ENCODE peak calls at places on chromosomes 12 and 14, in four cellular contexts. J is H9, Y is mesendoderm, A is IMR-90. K is an unnamed sample.

GRCh38 chr14:99552572-99553216 is 51.3 kb downstream of the CCDC85C start:
- DNase-seq in J (no peak), Y (no peak), A (no peak), K (no peak)

GRCh38 chr14:64682173-64682710 is 22.0 kb upstream of the PLEKHG3 start:
- DNase-seq in J (peak; percentile 86), Y (peak; percentile 74), A (peak; percentile 38), K (no peak)

GRCh38 chr12:112855375-112855774 is 51.4 kb upstream of the OAS1 start:
- DNase-seq in J (peak; percentile 76), Y (peak; percentile 85), A (no peak), K (no peak)

GRCh38 chr12:9381619-9382018 is 173.4 kb upstream of the PZP start:
- DNase-seq in J (no peak), Y (no peak), A (no peak), K (no peak)

GRCh38 chr12:96431067-96431466 is 30.8 kb upstream of the CDK17 start:
- DNase-seq in J (no peak), Y (peak; percentile 76), A (no peak), K (no peak)

GRCh38 chr14:99245541-99246511 is 26.2 kb downstream of the BCL11B start:
- DNase-seq in J (peak; percentile 89), Y (peak; percentile 95), A (no peak), K (no peak)

GRCh38 chr14:89303452-89304435 is 113.3 kb downstream of the FOXN3 start:
- DNase-seq in J (no peak), Y (peak; percentile 80), A (peak; percentile 95), K (no peak)

GRCh38 chr12:9869307-9870161 is at the start of gene CLEC2B:
- DNase-seq in J (no peak), Y (no peak), A (peak; percentile 85), K (no peak)

GRCh38 chr12:34605510-34605887 is 583.2 kb downstream of the ALG10 start:
- DNase-seq in J (no peak), Y (no peak), A (no peak), K (no peak)

DNA sequence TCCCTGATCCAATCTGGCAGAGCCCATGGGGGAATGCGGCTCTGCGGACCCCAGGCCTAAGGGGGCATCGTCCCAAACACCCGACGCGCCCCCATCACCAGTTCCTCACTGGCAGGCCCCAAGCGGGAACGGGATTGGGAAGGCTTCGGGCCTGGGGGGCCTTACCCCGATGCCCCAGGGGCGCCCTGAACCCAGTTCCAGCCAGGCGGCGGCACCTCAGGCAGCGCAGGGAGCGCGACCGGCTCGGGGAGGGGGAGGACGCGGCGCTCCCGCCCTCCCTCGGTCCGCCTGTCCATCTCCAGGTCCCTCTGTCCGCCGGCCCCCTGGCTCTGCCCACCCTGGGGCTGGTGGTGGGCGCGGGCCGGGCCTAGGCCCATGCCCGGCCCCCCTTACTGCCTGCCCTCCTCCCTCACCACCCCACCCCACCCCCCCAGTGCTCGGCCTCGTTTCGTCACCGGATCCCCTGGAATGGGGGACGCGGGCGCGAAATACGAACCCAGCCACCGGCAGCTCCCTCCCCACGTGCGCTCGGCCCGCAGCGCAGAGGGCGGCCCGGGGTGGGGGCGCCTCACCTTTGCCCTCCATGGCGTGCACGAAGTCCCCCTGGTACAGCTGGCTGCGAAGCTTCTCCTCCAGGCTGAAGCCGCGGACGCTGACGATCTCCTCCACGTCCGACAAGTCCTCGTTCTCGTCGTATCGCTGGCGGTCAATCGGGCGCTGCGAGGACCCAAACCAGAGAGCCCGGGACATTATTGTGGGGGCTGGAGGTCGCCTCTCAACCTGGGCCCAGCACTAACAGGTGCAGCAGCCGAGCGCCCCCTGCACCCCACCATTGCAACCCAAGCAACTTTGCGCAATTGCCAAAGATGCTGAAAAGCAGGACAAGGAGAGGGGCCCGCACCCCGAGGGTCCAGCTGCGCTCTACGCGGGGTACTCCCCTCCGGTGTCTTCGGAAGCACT is 2.3 kb downstream of the KDM2B start:
- DNase-seq in J (peak; percentile 66), Y (peak; percentile 63), A (peak; percentile 21), K (peak; percentile 34)
- H3K4ac ChIP-seq in J (no peak overlapping the region), Y (peak overlapping the region; percentile 100), A (peak overlapping the region; percentile 89), K (peak overlapping the region; percentile 93)

GRCh38 chr12:66189476-66189823 is 436 bp downstream of the IRAK3 start:
- DNase-seq in J (no peak), Y (peak; percentile 11), A (no peak), K (no peak)
- H4K8ac ChIP-seq in J (no peak overlapping the region), Y (peak overlapping the region; percentile 42), A (peak overlapping the region; percentile 11), K (no peak overlapping the region)

DNA sequence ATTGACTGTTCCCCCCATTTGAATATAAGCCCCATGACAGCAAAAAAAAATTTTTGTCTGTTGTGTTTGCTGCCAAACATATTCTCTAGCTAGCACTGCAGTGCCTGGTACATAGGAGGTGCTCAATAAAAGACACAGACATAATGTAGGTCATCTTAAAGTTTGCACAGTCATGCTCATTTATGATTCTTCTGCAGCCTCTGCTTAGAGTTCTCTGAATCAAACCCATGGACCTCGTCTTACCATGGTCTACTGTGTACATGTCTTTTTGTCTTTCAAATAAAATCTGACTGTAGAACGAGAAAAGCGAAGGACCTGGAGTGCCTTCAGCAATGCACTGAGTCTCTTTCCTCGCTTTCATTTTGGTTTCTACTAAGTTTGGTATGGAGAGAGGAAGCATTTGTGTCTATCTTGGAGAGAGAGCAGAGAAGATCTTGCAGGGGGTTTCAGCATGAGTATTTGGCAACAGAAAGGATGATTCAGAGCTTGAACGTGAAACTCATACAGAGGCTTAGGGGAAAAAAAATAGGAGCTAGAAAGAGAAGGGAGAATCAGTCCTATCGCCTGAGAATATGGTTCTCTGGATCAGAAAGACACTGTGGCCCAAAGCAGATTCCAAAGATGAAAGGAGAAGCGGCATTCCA is 38.8 kb upstream of the TMCC3 start:
- DNase-seq in J (no peak), Y (no peak), A (peak; percentile 27), K (no peak)
- H3K56ac ChIP-seq in J (no peak overlapping the region), Y (no peak overlapping the region), A (no peak overlapping the region), K (no peak overlapping the region)

GRCh38 chr14:26621807-26622560 is 24.2 kb upstream of the NOVA1 start:
- DNase-seq in J (no peak), Y (no peak), A (no peak), K (no peak)
- H3K4ac ChIP-seq in J (no peak overlapping the region), Y (no peak overlapping the region), A (no peak overlapping the region), K (no peak overlapping the region)

DNA sequence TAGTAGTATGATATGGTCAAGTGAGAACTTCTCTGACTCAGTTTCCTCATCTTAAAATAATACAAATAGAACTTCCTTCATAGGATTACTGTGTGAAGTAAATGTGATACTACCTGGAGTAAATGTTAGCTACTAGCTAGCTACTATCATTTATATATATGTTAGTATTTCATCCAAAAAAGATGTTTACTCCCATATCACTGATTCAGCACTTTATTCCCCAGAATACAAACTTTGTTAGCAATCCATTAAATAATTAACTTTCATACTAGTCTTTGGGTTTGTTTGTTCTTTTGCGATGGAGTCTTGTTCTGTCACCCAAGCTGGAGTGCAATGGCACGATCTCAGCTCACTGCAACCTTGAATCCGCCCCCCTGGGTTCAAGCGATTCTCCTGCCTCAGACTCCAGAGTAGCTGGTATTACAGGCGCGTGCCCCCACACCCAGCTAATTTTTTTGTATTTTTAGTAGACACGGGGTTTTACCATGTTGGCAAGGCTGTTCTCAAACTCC is 8.4 kb downstream of the SBNO1 start:
- DNase-seq in J (no peak), Y (no peak), A (no peak), K (no peak)
- H4K8ac ChIP-seq in J (no peak overlapping the region), Y (no peak overlapping the region), A (no peak overlapping the region), K (no peak overlapping the region)

DNA sequence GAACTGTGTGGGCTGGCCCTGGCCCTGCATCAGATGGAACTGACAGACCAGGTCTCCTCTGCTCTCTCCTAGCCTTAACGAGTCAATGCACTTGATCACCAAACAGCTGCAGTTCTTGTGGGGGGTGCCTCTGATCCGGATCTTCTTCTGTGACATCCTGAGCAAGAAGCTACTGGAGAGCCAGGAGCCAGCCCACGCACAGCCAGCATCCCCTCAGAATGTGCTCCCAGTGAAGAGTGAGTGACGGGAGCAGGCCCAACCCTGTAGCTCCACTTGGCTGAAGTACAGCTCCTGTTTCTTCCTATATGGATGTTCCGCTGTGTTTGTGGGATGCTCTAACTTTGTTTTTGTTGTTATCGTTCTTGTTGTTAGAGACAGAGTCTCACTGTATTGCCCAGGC is 23.9 kb downstream of the UBE3B start:
- DNase-seq in J (no peak), Y (no peak), A (no peak), K (no peak)
- H3K56ac ChIP-seq in J (no peak overlapping the region), Y (no peak overlapping the region), A (no peak overlapping the region), K (no peak overlapping the region)

GRCh38 chr14:75457648-75458165 is 29.9 kb downstream of the JDP2 start:
- DNase-seq in J (no peak), Y (no peak), A (no peak), K (no peak)

GRCh38 chr14:75459791-75460190 is 32.0 kb downstream of the JDP2 start:
- DNase-seq in J (no peak), Y (no peak), A (no peak), K (no peak)

GRCh38 chr14:75458305-75458704 is 30.5 kb downstream of the JDP2 start:
- DNase-seq in J (no peak), Y (no peak), A (no peak), K (no peak)

GRCh38 chr14:75460402-75460801 is 32.6 kb downstream of the JDP2 start:
- DNase-seq in J (no peak), Y (no peak), A (no peak), K (no peak)

DNA sequence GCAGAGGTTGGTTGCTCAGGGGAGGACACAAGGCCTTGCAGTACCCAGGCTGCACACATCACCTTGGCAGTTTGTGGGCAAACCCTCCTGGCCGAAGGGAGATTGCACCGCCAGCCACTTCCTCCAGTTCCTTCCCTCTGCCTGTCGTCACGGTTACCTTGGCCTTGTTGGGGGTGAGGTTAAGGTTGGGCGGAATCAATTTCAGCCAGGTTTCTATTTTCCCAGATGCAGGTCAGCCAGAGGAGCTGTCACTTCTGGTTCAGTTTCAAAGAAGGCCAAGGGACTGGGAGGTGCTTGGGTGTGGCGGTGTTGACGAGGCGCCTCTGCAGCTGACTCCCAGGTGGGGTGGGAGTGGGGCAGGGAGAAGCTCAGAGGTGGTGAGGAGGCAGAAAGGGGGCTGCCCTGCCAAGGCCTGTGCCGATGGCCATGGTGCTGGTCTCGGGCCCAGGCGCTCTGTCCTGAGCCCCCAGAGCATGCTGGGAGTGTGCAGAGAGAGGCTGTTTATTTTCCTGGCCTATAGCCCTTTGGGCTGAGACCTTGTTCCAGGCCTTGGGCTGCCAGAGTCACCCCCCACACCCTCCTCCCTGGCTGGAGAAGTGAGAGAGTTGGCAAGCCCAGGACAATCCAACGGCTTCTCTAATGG is 31.4 kb downstream of the JDP2 start:
- DNase-seq in J (no peak), Y (peak; percentile 56), A (no peak), K (no peak)
- H3K4ac ChIP-seq in J (no peak overlapping the region), Y (no peak overlapping the region), A (no peak overlapping the region), K (no peak overlapping the region)

GRCh38 chr12:27180862-27181261 is 63.2 kb upstream of the STK38L start:
- DNase-seq in J (no peak), Y (no peak), A (no peak), K (no peak)

GRCh38 chr12:27183342-27183741 is 60.7 kb upstream of the STK38L start:
- DNase-seq in J (no peak), Y (no peak), A (no peak), K (no peak)

GRCh38 chr12:27187697-27188096 is 56.4 kb upstream of the STK38L start:
- DNase-seq in J (no peak), Y (no peak), A (no peak), K (no peak)

GRCh38 chr12:27186240-27186839 is 57.7 kb upstream of the STK38L start:
- DNase-seq in J (no peak), Y (no peak), A (peak; percentile 51), K (no peak)

GRCh38 chr12:27185234-27186045 is 58.6 kb upstream of the STK38L start:
- DNase-seq in J (no peak), Y (no peak), A (peak; percentile 91), K (no peak)
- H4K8ac ChIP-seq in J (no peak overlapping the region), Y (no peak overlapping the region), A (no peak overlapping the region), K (no peak overlapping the region)

K was measured in H1.